ENCODE peak calls at places on chromosomes 7 and 10, in eight cellular contexts. One of them, this sample, is unnamed.

GRCh38 chr10:67666416-67667043 is 29.5 kb downstream of the CTNNA3 start:
- DNase-seq in ovary: no peak
- DNase-seq in mammary epithelial cell: peak
- DNase-seq in right lobe of liver: no peak
- DNase-seq in keratinocyte: no peak
- DNase-seq in heart right ventricle: no peak
- DNase-seq in RWPE1: peak
- DNase-seq in colonic mucosa: no peak
- DNase-seq in this sample: no peak

GRCh38 chr10:110366641-110367040 is 61.9 kb upstream of the SMNDC1 start:
- DNase-seq in ovary: no peak
- DNase-seq in mammary epithelial cell: no peak
- DNase-seq in right lobe of liver: no peak
- DNase-seq in keratinocyte: no peak
- DNase-seq in heart right ventricle: no peak
- DNase-seq in RWPE1: no peak
- DNase-seq in colonic mucosa: no peak
- DNase-seq in this sample: no peak

GRCh38 chr7:149625339-149625946 is 127.8 kb upstream of the ZNF746 start:
- DNase-seq in ovary: peak
- DNase-seq in mammary epithelial cell: peak
- DNase-seq in right lobe of liver: peak
- DNase-seq in keratinocyte: no peak
- DNase-seq in heart right ventricle: peak
- DNase-seq in RWPE1: peak
- DNase-seq in colonic mucosa: peak
- DNase-seq in this sample: peak

GRCh38 chr10:26085549-26085948 is 131.0 kb upstream of the GAD2 start:
- DNase-seq in ovary: no peak
- DNase-seq in mammary epithelial cell: no peak
- DNase-seq in right lobe of liver: no peak
- DNase-seq in keratinocyte: no peak
- DNase-seq in heart right ventricle: no peak
- DNase-seq in RWPE1: no peak
- DNase-seq in colonic mucosa: no peak
- DNase-seq in this sample: no peak

GRCh38 chr10:42952358-42952757 is 124.5 kb upstream of the RET start:
- DNase-seq in ovary: no peak
- DNase-seq in mammary epithelial cell: peak
- DNase-seq in right lobe of liver: peak
- DNase-seq in keratinocyte: peak
- DNase-seq in heart right ventricle: peak
- DNase-seq in RWPE1: peak
- DNase-seq in colonic mucosa: peak
- DNase-seq in this sample: peak

GRCh38 chr7:116571552-116571951 is 46.7 kb downstream of the CAV1 start:
- DNase-seq in ovary: no peak
- DNase-seq in mammary epithelial cell: peak
- DNase-seq in right lobe of liver: no peak
- DNase-seq in keratinocyte: no peak
- DNase-seq in heart right ventricle: no peak
- DNase-seq in RWPE1: peak
- DNase-seq in colonic mucosa: no peak
- DNase-seq in this sample: no peak

GRCh38 chr7:3880221-3880935 is 579.3 kb downstream of the SDK1 start:
- DNase-seq in ovary: no peak
- DNase-seq in mammary epithelial cell: no peak
- DNase-seq in right lobe of liver: no peak
- DNase-seq in keratinocyte: no peak
- DNase-seq in heart right ventricle: no peak
- DNase-seq in RWPE1: no peak
- DNase-seq in colonic mucosa: no peak
- DNase-seq in this sample: no peak

GRCh38 chr7:70383369-70383768 is 748.6 kb upstream of the GALNT17 start:
- DNase-seq in ovary: no peak
- DNase-seq in mammary epithelial cell: no peak
- DNase-seq in right lobe of liver: no peak
- DNase-seq in keratinocyte: no peak
- DNase-seq in heart right ventricle: no peak
- DNase-seq in RWPE1: no peak
- DNase-seq in colonic mucosa: no peak
- DNase-seq in this sample: no peak

GRCh38 chr10:116134316-116134715 is 138.7 kb downstream of the GFRA1 start:
- DNase-seq in ovary: no peak
- DNase-seq in mammary epithelial cell: no peak
- DNase-seq in right lobe of liver: no peak
- DNase-seq in keratinocyte: no peak
- DNase-seq in heart right ventricle: no peak
- DNase-seq in RWPE1: no peak
- DNase-seq in colonic mucosa: no peak
- DNase-seq in this sample: no peak

GRCh38 chr10:101301111-101301731 is 52.7 kb upstream of the BTRC start:
- DNase-seq in ovary: no peak
- DNase-seq in mammary epithelial cell: peak
- DNase-seq in right lobe of liver: peak
- DNase-seq in keratinocyte: peak
- DNase-seq in heart right ventricle: no peak
- DNase-seq in RWPE1: peak
- DNase-seq in colonic mucosa: peak
- DNase-seq in this sample: peak

GRCh38 chr10:133241501-133242205 is 4.0 kb downstream of the VENTX start:
- DNase-seq in ovary: no peak
- DNase-seq in mammary epithelial cell: no peak
- DNase-seq in right lobe of liver: no peak
- DNase-seq in keratinocyte: no peak
- DNase-seq in heart right ventricle: no peak
- DNase-seq in RWPE1: no peak
- DNase-seq in colonic mucosa: no peak
- DNase-seq in this sample: no peak

GRCh38 chr7:64889686-64890162 is 13.3 kb upstream of the ZNF273 start:
- DNase-seq in ovary: no peak
- DNase-seq in mammary epithelial cell: no peak
- DNase-seq in right lobe of liver: no peak
- DNase-seq in keratinocyte: no peak
- DNase-seq in heart right ventricle: no peak
- DNase-seq in RWPE1: no peak
- DNase-seq in colonic mucosa: peak
- DNase-seq in this sample: no peak

GRCh38 chr7:94432799-94433198 is 38.1 kb downstream of the COL1A2 start:
- DNase-seq in ovary: no peak
- DNase-seq in mammary epithelial cell: no peak
- DNase-seq in right lobe of liver: no peak
- DNase-seq in keratinocyte: no peak
- DNase-seq in heart right ventricle: no peak
- DNase-seq in RWPE1: no peak
- DNase-seq in colonic mucosa: no peak
- DNase-seq in this sample: no peak

GRCh38 chr7:155466814-155467675 is 9.1 kb downstream of the EN2 start:
- DNase-seq in ovary: no peak
- DNase-seq in mammary epithelial cell: no peak
- DNase-seq in right lobe of liver: no peak
- DNase-seq in keratinocyte: no peak
- DNase-seq in heart right ventricle: no peak
- DNase-seq in RWPE1: no peak
- DNase-seq in colonic mucosa: no peak
- DNase-seq in this sample: no peak

GRCh38 chr10:14282271-14282670 is 48.5 kb downstream of the FRMD4A start:
- DNase-seq in ovary: no peak
- DNase-seq in mammary epithelial cell: peak
- DNase-seq in right lobe of liver: no peak
- DNase-seq in keratinocyte: no peak
- DNase-seq in heart right ventricle: no peak
- DNase-seq in RWPE1: peak
- DNase-seq in colonic mucosa: no peak
- DNase-seq in this sample: no peak

GRCh38 chr7:36287371-36288241 is 102.1 kb upstream of the ANLN start:
- DNase-seq in ovary: no peak
- DNase-seq in mammary epithelial cell: no peak
- DNase-seq in right lobe of liver: no peak
- DNase-seq in keratinocyte: no peak
- DNase-seq in heart right ventricle: no peak
- DNase-seq in RWPE1: no peak
- DNase-seq in colonic mucosa: peak
- DNase-seq in this sample: no peak

GRCh38 chr7:94146408-94146807 is 142.3 kb upstream of the BET1 start:
- DNase-seq in ovary: peak
- DNase-seq in mammary epithelial cell: no peak
- DNase-seq in right lobe of liver: no peak
- DNase-seq in keratinocyte: no peak
- DNase-seq in heart right ventricle: no peak
- DNase-seq in RWPE1: no peak
- DNase-seq in colonic mucosa: no peak
- DNase-seq in this sample: no peak

GRCh38 chr10:133226251-133226808 is 3.7 kb upstream of the UTF1 start:
- DNase-seq in ovary: no peak
- DNase-seq in mammary epithelial cell: peak
- DNase-seq in right lobe of liver: no peak
- DNase-seq in keratinocyte: no peak
- DNase-seq in heart right ventricle: no peak
- DNase-seq in RWPE1: peak
- DNase-seq in colonic mucosa: no peak
- DNase-seq in this sample: no peak

DNA sequence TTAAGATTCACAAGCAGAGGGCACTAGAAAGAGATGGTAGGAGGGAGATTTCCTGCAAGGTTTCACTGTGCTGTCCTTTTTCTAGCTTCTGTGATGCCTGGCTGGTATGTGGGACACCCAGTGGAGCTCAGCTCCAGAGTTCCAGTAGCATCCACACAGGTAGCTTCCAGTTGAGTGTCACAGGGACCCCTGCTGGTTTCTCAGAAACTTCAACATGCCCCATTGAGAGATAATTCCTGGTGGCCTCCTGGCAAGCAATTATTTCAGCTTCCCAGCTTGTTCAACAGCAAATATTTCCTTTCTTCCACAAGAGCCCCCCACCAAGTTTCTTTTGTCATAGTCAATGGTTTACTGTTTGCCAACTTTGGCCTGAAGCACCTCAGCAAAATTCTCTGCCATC is 858.7 kb downstream of the REEP3 start:
- DNase-seq in ovary: no peak
- DNase-seq in mammary epithelial cell: no peak
- DNase-seq in right lobe of liver: peak
- DNase-seq in keratinocyte: no peak
- DNase-seq in heart right ventricle: no peak
- DNase-seq in RWPE1: no peak
- DNase-seq in colonic mucosa: peak
- DNase-seq in this sample: no peak
- TF ChIP-seq CTCF in ovary: no peak
- TF ChIP-seq CTCF in mammary epithelial cell: no peak
- TF ChIP-seq CTCF in right lobe of liver: peak
- TF ChIP-seq CTCF in keratinocyte: no peak
- TF ChIP-seq CTCF in heart right ventricle: no peak
- TF ChIP-seq CTCF in RWPE1: no peak
- TF ChIP-seq CTCF in colonic mucosa: peak
- TF ChIP-seq CTCF in this sample: no peak

DNA sequence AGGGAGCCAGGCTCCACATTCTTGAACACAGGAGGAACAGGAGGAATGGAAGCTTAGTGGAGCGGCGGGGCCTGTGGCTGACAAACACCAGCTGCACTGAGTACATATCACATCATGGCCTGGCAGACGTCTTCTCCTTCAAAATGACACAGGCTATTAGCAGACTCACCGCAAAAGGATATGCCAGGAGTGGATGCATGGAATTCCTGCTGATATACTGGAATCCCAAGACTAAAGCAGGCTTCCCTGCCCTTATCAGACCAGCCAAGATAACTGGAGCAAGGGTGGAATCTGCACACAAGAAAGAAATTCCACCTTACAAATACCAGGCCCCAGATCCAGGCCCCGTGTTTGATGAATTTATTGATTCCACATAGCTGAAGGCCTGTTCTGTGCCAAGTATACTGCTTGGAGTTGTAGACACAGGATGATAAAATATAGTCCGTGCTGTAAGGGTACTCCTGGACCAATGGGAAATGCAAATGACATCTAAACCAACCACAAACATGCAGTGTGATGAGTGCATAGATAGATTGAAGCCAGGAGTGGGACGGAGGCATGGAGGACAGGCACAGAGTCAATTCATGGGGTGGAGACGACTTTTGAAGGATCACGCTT is 480.5 kb upstream of the ZMIZ1 start:
- DNase-seq in ovary: no peak
- DNase-seq in mammary epithelial cell: no peak
- DNase-seq in right lobe of liver: no peak
- DNase-seq in keratinocyte: no peak
- DNase-seq in heart right ventricle: peak
- DNase-seq in RWPE1: no peak
- DNase-seq in colonic mucosa: peak
- DNase-seq in this sample: no peak
- H3K27ac ChIP-seq in ovary: no peak
- H3K27ac ChIP-seq in mammary epithelial cell: no peak
- H3K27ac ChIP-seq in right lobe of liver: no peak
- H3K27ac ChIP-seq in keratinocyte: no peak
- H3K27ac ChIP-seq in heart right ventricle: peak
- H3K27ac ChIP-seq in RWPE1: no peak
- H3K27ac ChIP-seq in colonic mucosa: no peak
- H3K27ac ChIP-seq in this sample: no peak

GRCh38 chr10:125159932-125160855 is at the start of gene CTBP2:
- DNase-seq in ovary: peak
- DNase-seq in mammary epithelial cell: no peak
- DNase-seq in right lobe of liver: peak
- DNase-seq in keratinocyte: no peak
- DNase-seq in heart right ventricle: peak
- DNase-seq in RWPE1: no peak
- DNase-seq in colonic mucosa: peak
- DNase-seq in this sample: peak

GRCh38 chr10:125159486-125159931 is 854 bp downstream of the CTBP2 start:
- DNase-seq in ovary: peak
- DNase-seq in mammary epithelial cell: no peak
- DNase-seq in right lobe of liver: peak
- DNase-seq in keratinocyte: no peak
- DNase-seq in heart right ventricle: peak
- DNase-seq in RWPE1: no peak
- DNase-seq in colonic mucosa: no peak
- DNase-seq in this sample: peak

GRCh38 chr10:125162181-125162906 is 2.0 kb upstream of the CTBP2 start:
- DNase-seq in ovary: peak
- DNase-seq in mammary epithelial cell: no peak
- DNase-seq in right lobe of liver: no peak
- DNase-seq in keratinocyte: no peak
- DNase-seq in heart right ventricle: no peak
- DNase-seq in RWPE1: no peak
- DNase-seq in colonic mucosa: peak
- DNase-seq in this sample: peak

GRCh38 chr10:125160856-125161569 is 650 bp upstream of the CTBP2 start:
- DNase-seq in ovary: peak
- DNase-seq in mammary epithelial cell: peak
- DNase-seq in right lobe of liver: peak
- DNase-seq in keratinocyte: no peak
- DNase-seq in heart right ventricle: peak
- DNase-seq in RWPE1: peak
- DNase-seq in colonic mucosa: peak
- DNase-seq in this sample: peak

GRCh38 chr10:125161570-125162139 is 1.3 kb upstream of the CTBP2 start:
- DNase-seq in ovary: peak
- DNase-seq in mammary epithelial cell: no peak
- DNase-seq in right lobe of liver: peak
- DNase-seq in keratinocyte: no peak
- DNase-seq in heart right ventricle: peak
- DNase-seq in RWPE1: no peak
- DNase-seq in colonic mucosa: no peak
- DNase-seq in this sample: no peak
- TF ChIP-seq CTCF in ovary: peak
- TF ChIP-seq CTCF in mammary epithelial cell: peak
- TF ChIP-seq CTCF in right lobe of liver: no peak
- TF ChIP-seq CTCF in keratinocyte: no peak
- TF ChIP-seq CTCF in heart right ventricle: peak
- TF ChIP-seq CTCF in RWPE1: peak
- TF ChIP-seq CTCF in colonic mucosa: peak
- TF ChIP-seq CTCF in this sample: no peak

GRCh38 chr7:44043902-44044301 is 600 bp upstream of the DBNL start:
- DNase-seq in ovary: peak
- DNase-seq in mammary epithelial cell: no peak
- DNase-seq in right lobe of liver: no peak
- DNase-seq in keratinocyte: no peak
- DNase-seq in heart right ventricle: no peak
- DNase-seq in RWPE1: no peak
- DNase-seq in colonic mucosa: no peak
- DNase-seq in this sample: no peak
- H3K27ac ChIP-seq in ovary: peak
- H3K27ac ChIP-seq in mammary epithelial cell: peak
- H3K27ac ChIP-seq in right lobe of liver: peak
- H3K27ac ChIP-seq in keratinocyte: peak
- H3K27ac ChIP-seq in heart right ventricle: peak
- H3K27ac ChIP-seq in RWPE1: peak
- H3K27ac ChIP-seq in colonic mucosa: peak
- H3K27ac ChIP-seq in this sample: peak

This sample was measured in pancreas.